ENCODE peak calls at places on chromosomes 5 and 9, in five cellular contexts. One of them, this sample, is unnamed.
A peak's percentile ranks its signal among the peaks of the same experiment; 100 is the strongest.

GRCh38 chr5:10323588-10324488 is 16.1 kb upstream of the CMBL start:
- DNase-seq in breast epithelium: no peak
- DNase-seq in sigmoid colon: no peak
- DNase-seq in K562: peak; percentile 42
- DNase-seq in body of pancreas: no peak
- DNase-seq in this sample: no peak

GRCh38 chr9:3954228-3954949 is 345.5 kb downstream of the GLIS3 start:
- DNase-seq in breast epithelium: no peak
- DNase-seq in sigmoid colon: no peak
- DNase-seq in body of pancreas: no peak
- DNase-seq in K562: no peak
- DNase-seq in this sample: no peak

GRCh38 chr5:74288448-74289109 is 351.9 kb downstream of the ENC1 start:
- DNase-seq in sigmoid colon: peak; percentile 82
- DNase-seq in K562: no peak
- DNase-seq in body of pancreas: no peak
- DNase-seq in breast epithelium: no peak
- DNase-seq in this sample: no peak

GRCh38 chr5:113384787-113385186 is 50.0 kb downstream of the TSSK1B start:
- DNase-seq in K562: no peak
- DNase-seq in body of pancreas: no peak
- DNase-seq in breast epithelium: no peak
- DNase-seq in sigmoid colon: no peak
- DNase-seq in this sample: peak; percentile 26

GRCh38 chr9:34454571-34455065 is 3.8 kb downstream of the FAM219A start:
- DNase-seq in K562: peak; percentile 14
- DNase-seq in body of pancreas: no peak
- DNase-seq in sigmoid colon: no peak
- DNase-seq in breast epithelium: no peak
- DNase-seq in this sample: peak; percentile 83

GRCh38 chr5:97231025-97231636 is 48.1 kb upstream of the RIOK2 start:
- DNase-seq in K562: peak; percentile 22
- DNase-seq in sigmoid colon: peak; percentile 64
- DNase-seq in breast epithelium: no peak
- DNase-seq in body of pancreas: peak; percentile 55
- DNase-seq in this sample: peak; percentile 75

GRCh38 chr9:5817776-5818336 is 15.1 kb downstream of the ERMP1 start:
- DNase-seq in breast epithelium: no peak
- DNase-seq in K562: no peak
- DNase-seq in sigmoid colon: no peak
- DNase-seq in body of pancreas: no peak
- DNase-seq in this sample: peak; percentile 32

GRCh38 chr5:112548246-112548982 is 129.3 kb upstream of the EPB41L4A start:
- DNase-seq in body of pancreas: no peak
- DNase-seq in K562: peak; percentile 43
- DNase-seq in sigmoid colon: no peak
- DNase-seq in breast epithelium: no peak
- DNase-seq in this sample: no peak

GRCh38 chr5:59296317-59297264 is 596.9 kb downstream of the PDE4D start:
- DNase-seq in breast epithelium: no peak
- DNase-seq in body of pancreas: peak; percentile 12
- DNase-seq in sigmoid colon: no peak
- DNase-seq in K562: no peak
- DNase-seq in this sample: peak; percentile 13

GRCh38 chr5:94618029-94618492 is 343 bp downstream of the KIAA0825 start:
- DNase-seq in body of pancreas: peak; percentile 84
- DNase-seq in breast epithelium: no peak
- DNase-seq in K562: peak; percentile 46
- DNase-seq in sigmoid colon: peak; percentile 78
- DNase-seq in this sample: peak; percentile 76

GRCh38 chr9:68883224-68883623 is 130.7 kb downstream of the PRKACG start:
- DNase-seq in K562: no peak
- DNase-seq in body of pancreas: no peak
- DNase-seq in breast epithelium: no peak
- DNase-seq in sigmoid colon: no peak
- DNase-seq in this sample: no peak

GRCh38 chr5:111984044-111984443 is 227.1 kb upstream of the NREP start:
- DNase-seq in sigmoid colon: no peak
- DNase-seq in K562: no peak
- DNase-seq in body of pancreas: no peak
- DNase-seq in breast epithelium: no peak
- DNase-seq in this sample: peak; percentile 40

GRCh38 chr5:40790947-40791593 is 7.1 kb downstream of the PRKAA1 start:
- DNase-seq in body of pancreas: no peak
- DNase-seq in sigmoid colon: no peak
- DNase-seq in breast epithelium: no peak
- DNase-seq in K562: no peak
- DNase-seq in this sample: no peak

DNA sequence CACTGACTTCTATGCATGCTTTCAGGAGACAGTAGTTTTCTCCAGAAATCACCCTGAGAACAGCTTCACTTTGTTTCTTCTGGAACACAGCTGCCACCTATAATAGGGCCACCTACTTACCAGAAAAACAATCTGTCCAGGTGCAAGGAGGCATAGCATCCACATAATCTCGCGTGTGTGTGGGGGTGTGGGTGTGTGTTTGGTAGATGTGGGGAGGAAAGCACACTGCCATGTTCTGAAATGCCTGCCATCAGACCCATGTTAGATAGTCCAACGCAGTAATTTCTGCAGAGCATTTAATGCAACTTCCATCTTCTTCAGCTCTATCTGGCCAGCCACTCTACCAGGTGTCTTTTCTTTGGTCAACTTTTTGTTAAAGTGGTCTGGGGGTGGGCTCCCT is 102.9 kb downstream of the ACER2 start:
- DNase-seq in sigmoid colon: no peak
- DNase-seq in body of pancreas: no peak
- DNase-seq in breast epithelium: no peak
- DNase-seq in K562: no peak
- DNase-seq in this sample: no peak
- TF ChIP-seq POLR2A in sigmoid colon: no peak
- TF ChIP-seq POLR2A in body of pancreas: no peak
- TF ChIP-seq POLR2A in breast epithelium: no peak
- TF ChIP-seq POLR2A in K562: no peak
- TF ChIP-seq POLR2A in this sample: no peak

DNA sequence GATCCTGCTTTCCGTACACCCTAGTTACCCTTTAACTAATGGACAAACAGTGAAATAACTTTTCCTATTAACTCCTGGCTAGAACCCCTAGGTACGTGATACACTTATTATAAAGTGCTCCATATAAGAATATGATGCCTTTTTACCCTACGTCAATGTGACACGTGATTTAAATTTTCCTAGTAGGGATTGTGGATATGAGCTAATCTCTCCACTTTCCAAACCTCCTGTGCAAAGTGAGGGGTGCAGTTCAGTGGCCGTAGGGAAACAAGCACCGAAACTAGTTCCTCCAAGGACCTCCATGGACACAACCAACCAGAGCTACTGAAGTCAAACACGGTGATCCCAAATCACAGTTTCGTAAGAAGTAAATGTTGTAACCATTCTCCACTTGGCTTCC is 19.3 kb downstream of the NFIB start:
- DNase-seq in sigmoid colon: no peak
- DNase-seq in body of pancreas: peak; percentile 58
- DNase-seq in K562: no peak
- DNase-seq in breast epithelium: no peak
- DNase-seq in this sample: no peak
- TF ChIP-seq POLR2A in sigmoid colon: no peak
- TF ChIP-seq POLR2A in body of pancreas: peak; percentile 77
- TF ChIP-seq POLR2A in K562: no peak
- TF ChIP-seq POLR2A in breast epithelium: no peak
- TF ChIP-seq POLR2A in this sample: no peak

GRCh38 chr5:172956936-172957335 is 2.3 kb upstream of the RPL26L1 start:
- DNase-seq in sigmoid colon: no peak
- DNase-seq in body of pancreas: no peak
- DNase-seq in breast epithelium: no peak
- DNase-seq in K562: no peak
- DNase-seq in this sample: no peak

GRCh38 chr5:172956228-172956627 is 3.0 kb upstream of the RPL26L1 start:
- DNase-seq in K562: no peak
- DNase-seq in breast epithelium: no peak
- DNase-seq in body of pancreas: no peak
- DNase-seq in sigmoid colon: no peak
- DNase-seq in this sample: no peak

GRCh38 chr5:172954277-172954676 is 4.9 kb upstream of the RPL26L1 start:
- DNase-seq in K562: no peak
- DNase-seq in body of pancreas: no peak
- DNase-seq in breast epithelium: no peak
- DNase-seq in sigmoid colon: no peak
- DNase-seq in this sample: no peak

GRCh38 chr5:172953776-172954189 is 5.4 kb upstream of the RPL26L1 start:
- DNase-seq in breast epithelium: no peak
- DNase-seq in K562: no peak
- DNase-seq in body of pancreas: no peak
- DNase-seq in sigmoid colon: no peak
- DNase-seq in this sample: no peak

GRCh38 chr5:172954751-172955159 is 4.5 kb upstream of the RPL26L1 start:
- DNase-seq in body of pancreas: no peak
- DNase-seq in sigmoid colon: no peak
- DNase-seq in K562: no peak
- DNase-seq in breast epithelium: no peak
- DNase-seq in this sample: peak; percentile 42
- TF ChIP-seq POLR2A in body of pancreas: no peak
- TF ChIP-seq POLR2A in sigmoid colon: no peak
- TF ChIP-seq POLR2A in K562: no peak
- TF ChIP-seq POLR2A in breast epithelium: no peak
- TF ChIP-seq POLR2A in this sample: no peak

GRCh38 chr9:136402067-136402466 is 2.1 kb upstream of the SNAPC4 start:
- DNase-seq in breast epithelium: no peak
- DNase-seq in sigmoid colon: no peak
- DNase-seq in K562: no peak
- DNase-seq in body of pancreas: no peak
- DNase-seq in this sample: no peak

GRCh38 chr9:136398286-136398685 is 1.7 kb downstream of the SNAPC4 start:
- DNase-seq in sigmoid colon: no peak
- DNase-seq in K562: no peak
- DNase-seq in breast epithelium: no peak
- DNase-seq in body of pancreas: no peak
- DNase-seq in this sample: no peak

GRCh38 chr9:136401173-136401922 is 1.4 kb upstream of the SNAPC4 start:
- DNase-seq in body of pancreas: no peak
- DNase-seq in breast epithelium: no peak
- DNase-seq in K562: no peak
- DNase-seq in sigmoid colon: no peak
- DNase-seq in this sample: no peak

GRCh38 chr9:136399176-136400037 is 563 bp downstream of the SNAPC4 start:
- DNase-seq in sigmoid colon: no peak
- DNase-seq in body of pancreas: peak; percentile 32
- DNase-seq in breast epithelium: no peak
- DNase-seq in K562: no peak
- DNase-seq in this sample: peak; percentile 42

DNA sequence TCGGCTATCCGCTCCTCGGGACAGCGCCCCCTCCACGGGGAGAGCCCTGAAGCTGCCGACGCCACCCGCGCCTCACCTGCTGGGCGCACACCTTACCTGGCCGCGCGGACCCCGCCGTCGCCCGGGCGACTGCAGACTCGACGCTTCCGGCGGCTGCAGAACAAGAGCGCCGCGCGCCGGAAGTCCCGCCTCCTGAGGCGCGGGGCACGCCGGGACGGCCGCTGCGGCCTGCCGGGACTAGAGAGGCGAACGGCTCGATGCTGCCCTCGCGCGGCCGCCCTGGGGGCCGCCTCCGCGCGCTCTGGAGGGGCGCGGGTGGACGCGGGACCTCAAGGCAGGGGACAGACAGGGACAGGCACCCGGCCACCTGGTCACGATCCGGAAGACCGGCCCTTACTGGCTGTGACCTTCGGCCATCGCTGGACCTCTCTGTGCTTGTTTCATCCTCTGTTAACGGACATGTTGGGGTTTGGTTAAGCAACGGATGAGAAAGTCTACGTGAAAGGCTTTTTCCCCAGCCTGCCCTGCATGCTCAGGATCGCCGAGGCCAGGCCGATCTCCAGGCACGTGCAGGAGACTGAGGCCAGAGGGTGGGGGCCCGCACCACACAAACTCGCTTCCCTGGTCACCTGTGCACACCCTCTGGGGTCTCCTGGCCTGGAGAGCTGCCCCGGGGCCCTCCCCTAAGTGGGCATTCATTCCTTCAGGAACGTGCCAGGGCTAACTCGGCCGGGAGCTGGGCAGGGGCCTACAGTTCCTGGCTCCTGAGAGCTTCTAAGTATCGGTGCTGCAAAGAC is at the start of gene SNAPC4:
- DNase-seq in body of pancreas: peak; percentile 89
- DNase-seq in breast epithelium: peak; percentile 80
- DNase-seq in sigmoid colon: peak; percentile 91
- DNase-seq in K562: peak; percentile 93
- DNase-seq in this sample: peak; percentile 89
- TF ChIP-seq POLR2A in body of pancreas: peak; percentile 72
- TF ChIP-seq POLR2A in breast epithelium: no peak
- TF ChIP-seq POLR2A in sigmoid colon: peak; percentile 32
- TF ChIP-seq POLR2A in K562: peak; percentile 68
- TF ChIP-seq POLR2A in this sample: peak; percentile 65

GRCh38 chr5:103258957-103259704 is 568 bp downstream of the MACIR start:
- DNase-seq in breast epithelium: peak; percentile 59
- DNase-seq in sigmoid colon: peak; percentile 74
- DNase-seq in body of pancreas: peak; percentile 64
- DNase-seq in K562: peak; percentile 67
- DNase-seq in this sample: peak; percentile 79
- TF ChIP-seq POLR2A in breast epithelium: no peak
- TF ChIP-seq POLR2A in sigmoid colon: peak; percentile 0
- TF ChIP-seq POLR2A in body of pancreas: no peak
- TF ChIP-seq POLR2A in K562: peak; percentile 15
- TF ChIP-seq POLR2A in this sample: no peak

GRCh38 chr5:174750720-174751119 is 26.3 kb downstream of the MSX2 start:
- DNase-seq in breast epithelium: no peak
- DNase-seq in K562: no peak
- DNase-seq in sigmoid colon: no peak
- DNase-seq in body of pancreas: no peak
- DNase-seq in this sample: no peak

GRCh38 chr5:174755103-174755502 is 30.7 kb downstream of the MSX2 start:
- DNase-seq in K562: no peak
- DNase-seq in breast epithelium: no peak
- DNase-seq in sigmoid colon: no peak
- DNase-seq in body of pancreas: no peak
- DNase-seq in this sample: peak; percentile 7

GRCh38 chr5:174745495-174745894 is 21.1 kb downstream of the MSX2 start:
- DNase-seq in sigmoid colon: no peak
- DNase-seq in body of pancreas: no peak
- DNase-seq in breast epithelium: no peak
- DNase-seq in K562: no peak
- DNase-seq in this sample: no peak

GRCh38 chr5:174752121-174752520 is 27.7 kb downstream of the MSX2 start:
- DNase-seq in sigmoid colon: no peak
- DNase-seq in body of pancreas: no peak
- DNase-seq in breast epithelium: no peak
- DNase-seq in K562: no peak
- DNase-seq in this sample: no peak

GRCh38 chr5:174751154-174751990 is 27.0 kb downstream of the MSX2 start:
- DNase-seq in K562: no peak
- DNase-seq in sigmoid colon: no peak
- DNase-seq in breast epithelium: no peak
- DNase-seq in body of pancreas: no peak
- DNase-seq in this sample: no peak
- TF ChIP-seq POLR2A in K562: no peak
- TF ChIP-seq POLR2A in sigmoid colon: no peak
- TF ChIP-seq POLR2A in breast epithelium: no peak
- TF ChIP-seq POLR2A in body of pancreas: no peak
- TF ChIP-seq POLR2A in this sample: no peak

GRCh38 chr9:89352874-89353649 is 34.8 kb downstream of the SECISBP2 start:
- DNase-seq in sigmoid colon: no peak
- DNase-seq in K562: no peak
- DNase-seq in body of pancreas: no peak
- DNase-seq in breast epithelium: no peak
- DNase-seq in this sample: no peak
- TF ChIP-seq POLR2A in sigmoid colon: no peak
- TF ChIP-seq POLR2A in K562: no peak
- TF ChIP-seq POLR2A in body of pancreas: no peak
- TF ChIP-seq POLR2A in breast epithelium: no peak
- TF ChIP-seq POLR2A in this sample: no peak

This sample was measured in NB4.